ENCODE peak calls at places on chromosomes 7 and 10, in five cellular contexts. Q, N, G, J and V are unnamed samples.

GRCh38 chr7:84668116-84668515 is 473.5 kb upstream of the SEMA3A start:
- DNase-seq in Q (no peak), N (no peak), G (no peak), J (no peak), V (no peak)

GRCh38 chr10:69458426-69459100 is 7.3 kb downstream of the TSPAN15 start:
- DNase-seq in Q (peak; percentile 58), N (no peak), G (no peak), J (peak; percentile 78), V (no peak)

GRCh38 chr10:77247076-77247561 is 390.5 kb downstream of the KCNMA1 start:
- DNase-seq in Q (no peak), N (peak; percentile 94), G (no peak), J (no peak), V (no peak)

GRCh38 chr7:38034062-38034907 is 113.8 kb downstream of the EPDR1 start:
- DNase-seq in Q (no peak), N (no peak), G (no peak), J (no peak), V (no peak)

GRCh38 chr10:62594093-62594520 is 210.4 kb upstream of the ADO start:
- DNase-seq in Q (peak; percentile 49), N (peak; percentile 47), G (peak; percentile 19), J (peak; percentile 69), V (peak; percentile 23)

GRCh38 chr7:135692055-135692454 is 29.7 kb downstream of the STMP1 start:
- DNase-seq in Q (no peak), N (peak; percentile 43), G (no peak), J (no peak), V (no peak)

GRCh38 chr10:43136995-43137700 is 1.1 kb upstream of the CSGALNACT2 start:
- DNase-seq in Q (no peak), N (no peak), G (no peak), J (no peak), V (no peak)

GRCh38 chr7:149777551-149778326 is 4.4 kb upstream of the ZNF467 start:
- DNase-seq in Q (no peak), N (no peak), G (no peak), J (no peak), V (no peak)

GRCh38 chr7:108002726-108003590 is at the start of gene LAMB1:
- DNase-seq in Q (peak; percentile 82), N (peak; percentile 83), G (no peak), J (no peak), V (no peak)

GRCh38 chr10:2839081-2839725 is 228.1 kb upstream of the PFKP start:
- DNase-seq in Q (peak; percentile 28), N (no peak), G (no peak), J (no peak), V (no peak)

GRCh38 chr10:125375210-125375609 is 214.8 kb upstream of the CTBP2 start:
- DNase-seq in Q (peak; percentile 44), N (no peak), G (no peak), J (no peak), V (no peak)